ENCODE peak calls at places on chromosomes 1 and 21, in nine cellular contexts. Y, O, Q, F, K, W, H, D and N are unnamed samples.

GRCh38 chr1:10082785-10083479 is 50.2 kb downstream of the UBE4B start:
- DNase-seq in Q (peak), W (peak), F (no peak), O (no peak), K (no peak), Y (no peak), D (peak), H (peak), N (no peak)

GRCh38 chr1:209443361-209443931 is 140.1 kb upstream of the CAMK1G start:
- DNase-seq in K (no peak), Q (no peak), W (no peak), F (no peak), H (no peak), Y (no peak), D (no peak), O (no peak), N (no peak)

GRCh38 chr1:223258751-223259177 is 105.2 kb downstream of the SUSD4 start:
- DNase-seq in F (peak), H (peak), K (no peak), W (peak), O (no peak), D (peak), Y (peak), Q (peak), N (no peak)

GRCh38 chr21:35256468-35256988 is 207.4 kb upstream of the RUNX1 start:
- DNase-seq in Y (peak), D (peak), K (no peak), H (peak), F (peak), W (peak), Q (peak), O (peak), N (peak)

GRCh38 chr1:110872745-110873435 is at the start of gene CD53:
- DNase-seq in Y (no peak), D (no peak), H (no peak), Q (no peak), O (peak), F (no peak), W (no peak), K (peak), N (peak)

GRCh38 chr1:2212167-2212541 is 16.0 kb upstream of the SKI start:
- DNase-seq in W (no peak), Q (peak), H (peak), O (no peak), D (no peak), F (no peak), Y (no peak), K (no peak), N (no peak)

GRCh38 chr1:96872757-96873156 is 151.2 kb downstream of the PTBP2 start:
- DNase-seq in K (no peak), D (no peak), Y (no peak), H (no peak), F (peak), O (no peak), Q (no peak), W (no peak), N (no peak)

GRCh38 chr1:69657976-69658375 is 90.3 kb downstream of the LRRC7 start:
- DNase-seq in W (no peak), K (no peak), Y (no peak), H (no peak), D (no peak), Q (peak), F (no peak), O (no peak), N (no peak)

GRCh38 chr1:63665824-63666223 is 72.6 kb downstream of the PGM1 start:
- DNase-seq in Y (no peak), F (no peak), K (no peak), D (no peak), W (no peak), Q (no peak), H (no peak), O (no peak), N (no peak)

GRCh38 chr1:1307261-1307907 is 346 bp downstream of the ACAP3 start:
- DNase-seq in Y (peak), W (peak), O (no peak), H (no peak), K (no peak), D (no peak), F (no peak), Q (peak), N (no peak)

GRCh38 chr1:151222130-151222529 is 23.8 kb downstream of the PIP5K1A start:
- DNase-seq in O (no peak), D (peak), H (peak), Y (peak), K (no peak), Q (peak), W (no peak), F (no peak), N (no peak)

GRCh38 chr1:12629521-12629956 is 11.5 kb upstream of the DHRS3 start:
- DNase-seq in Y (no peak), H (no peak), K (no peak), W (no peak), O (no peak), Q (no peak), D (no peak), F (peak), N (no peak)

GRCh38 chr1:213572939-213573647 is 414.7 kb upstream of the PROX1 start:
- DNase-seq in H (no peak), W (no peak), D (no peak), Y (no peak), Q (no peak), K (no peak), O (no peak), F (no peak), N (no peak)

GRCh38 chr1:168783831-168784230 is 54.8 kb upstream of the DPT start:
- DNase-seq in Y (no peak), H (no peak), D (no peak), Q (peak), F (no peak), W (no peak), O (peak), K (no peak), N (no peak)

GRCh38 chr1:171645553-171646336 is 6.7 kb downstream of the MYOC start:
- DNase-seq in Q (no peak), W (no peak), Y (no peak), H (no peak), K (no peak), O (peak), D (peak), F (no peak), N (peak)

GRCh38 chr1:95686217-95686616 is 452.2 kb downstream of the RWDD3 start:
- DNase-seq in F (no peak), O (no peak), Y (no peak), K (no peak), D (no peak), W (no peak), H (no peak), Q (no peak), N (no peak)

GRCh38 chr1:164320780-164321683 is 238.0 kb upstream of the PBX1 start:
- DNase-seq in W (no peak), K (no peak), F (peak), O (no peak), Q (peak), D (no peak), H (no peak), Y (no peak), N (no peak)

GRCh38 chr1:56758135-56758534 is 61.1 kb downstream of the FYB2 start:
- DNase-seq in Y (peak), D (no peak), H (no peak), W (peak), F (peak), K (no peak), O (no peak), Q (no peak), N (no peak)

GRCh38 chr1:205538211-205538840 is 33.9 kb downstream of the CDK18 start:
- DNase-seq in Q (peak), H (peak), Y (no peak), O (no peak), W (no peak), D (peak), K (no peak), F (no peak), N (no peak)

GRCh38 chr1:101453844-101454243 is 217.0 kb downstream of the S1PR1 start:
- DNase-seq in D (no peak), W (no peak), Q (no peak), O (no peak), Y (no peak), K (no peak), H (no peak), F (no peak), N (no peak)

GRCh38 chr1:36463404-36463772 is 796 bp downstream of the MRPS15 start:
- DNase-seq in Q (no peak), H (no peak), F (peak), W (no peak), O (no peak), K (no peak), D (no peak), Y (no peak), N (no peak)

GRCh38 chr21:15222711-15223110 is 157.9 kb upstream of the NRIP1 start:
- DNase-seq in D (no peak), K (no peak), O (no peak), F (no peak), H (no peak), W (peak), Y (no peak), Q (no peak), N (no peak)

GRCh38 chr1:79629414-79629813 is 622.9 kb upstream of the ADGRL4 start:
- DNase-seq in O (no peak), W (no peak), D (no peak), H (no peak), Q (no peak), Y (no peak), K (no peak), F (no peak), N (no peak)